ENCODE peak calls at places on chromosomes 11 and 22, in six cellular contexts. L is K562; S is neural crest cell; O is epithelial cell of proximal tubule; R is pancreas; P is CD4-positive, alpha-beta T cell. G is an unnamed sample.

GRCh38 chr11:58334708-58335107 is 24.2 kb downstream of the OR5B17 start:
- DNase-seq in L (no peak), S (no peak), O (peak), R (no peak), P (no peak), G (no peak)

GRCh38 chr11:39443424-39444022 is 2015.9 kb downstream of the LRRC4C start:
- DNase-seq in L (no peak), S (no peak), O (no peak), R (no peak), P (no peak), G (no peak)

GRCh38 chr11:46212720-46213119 is 64.7 kb upstream of the CREB3L1 start:
- DNase-seq in L (no peak), S (no peak), O (no peak), R (no peak), P (no peak), G (no peak)

GRCh38 chr11:110182886-110183285 is 89.7 kb downstream of the ZC3H12C start:
- DNase-seq in L (no peak), S (no peak), O (no peak), R (no peak), P (no peak), G (no peak)

GRCh38 chr11:43327987-43328386 is 16.2 kb downstream of the API5 start:
- DNase-seq in L (peak), S (no peak), O (peak), R (peak), P (no peak), G (no peak)

GRCh38 chr22:50046481-50047245 is 11.4 kb downstream of the TTLL8 start:
- DNase-seq in L (no peak), S (no peak), O (no peak), R (no peak), P (no peak), G (no peak)

GRCh38 chr22:34236527-34236926 is 316.3 kb upstream of the LARGE1 start:
- DNase-seq in L (no peak), S (no peak), O (no peak), R (no peak), P (no peak), G (no peak)

GRCh38 chr22:50184004-50184461 is 1.7 kb upstream of the TRABD start:
- DNase-seq in L (no peak), S (no peak), O (no peak), R (peak), P (no peak), G (no peak)

GRCh38 chr11:18065572-18065971 is 19.5 kb upstream of the TPH1 start:
- DNase-seq in L (no peak), S (no peak), O (no peak), R (peak), P (no peak), G (no peak)

GRCh38 chr22:26168934-26169311 is 339 bp upstream of the SEZ6L start:
- DNase-seq in L (no peak), S (no peak), O (no peak), R (no peak), P (no peak), G (no peak)

GRCh38 chr22:26546282-26546681 is 34.0 kb upstream of the TFIP11 start:
- DNase-seq in L (no peak), S (no peak), O (no peak), R (no peak), P (no peak), G (no peak)

GRCh38 chr11:45671246-45672171 is 6.1 kb upstream of the CHST1 start:
- DNase-seq in L (no peak), S (no peak), O (no peak), R (peak), P (no peak), G (no peak)

GRCh38 chr11:73178681-73179080 is 36.6 kb upstream of the FCHSD2 start:
- DNase-seq in L (no peak), S (no peak), O (no peak), R (no peak), P (no peak), G (no peak)

GRCh38 chr11:42625757-42626156 is 686.0 kb upstream of the API5 start:
- DNase-seq in L (no peak), S (no peak), O (no peak), R (no peak), P (no peak), G (no peak)

GRCh38 chr22:25880524-25880923 is 138.5 kb downstream of the MYO18B start:
- DNase-seq in L (no peak), S (no peak), O (no peak), R (no peak), P (no peak), G (no peak)

GRCh38 chr11:84089072-84090057 is 803.2 kb upstream of the CCDC90B start:
- DNase-seq in L (no peak), S (no peak), O (no peak), R (no peak), P (no peak), G (no peak)

GRCh38 chr11:59822989-59823566 is 12.5 kb upstream of the MRPL16 start:
- DNase-seq in L (peak), S (peak), O (no peak), R (peak), P (no peak), G (no peak)

GRCh38 chr11:13942908-13943505 is 19.5 kb upstream of the SPON1 start:
- DNase-seq in L (no peak), S (no peak), O (peak), R (no peak), P (no peak), G (no peak)

GRCh38 chr11:67409781-67410368 is 5.6 kb upstream of the CARNS1 start:
- DNase-seq in L (peak), S (no peak), O (no peak), R (no peak), P (no peak), G (no peak)

GRCh38 chr11:67406969-67407699 is 3.3 kb downstream of the TBC1D10C start:
- DNase-seq in L (no peak), S (no peak), O (no peak), R (no peak), P (no peak), G (no peak)

GRCh38 chr11:67407700-67408163 is 3.8 kb downstream of the TBC1D10C start:
- DNase-seq in L (no peak), S (no peak), O (no peak), R (no peak), P (no peak), G (no peak)

GRCh38 chr11:67409261-67409666 is 5.4 kb downstream of the TBC1D10C start:
- DNase-seq in L (no peak), S (no peak), O (no peak), R (no peak), P (peak), G (no peak)

DNA sequence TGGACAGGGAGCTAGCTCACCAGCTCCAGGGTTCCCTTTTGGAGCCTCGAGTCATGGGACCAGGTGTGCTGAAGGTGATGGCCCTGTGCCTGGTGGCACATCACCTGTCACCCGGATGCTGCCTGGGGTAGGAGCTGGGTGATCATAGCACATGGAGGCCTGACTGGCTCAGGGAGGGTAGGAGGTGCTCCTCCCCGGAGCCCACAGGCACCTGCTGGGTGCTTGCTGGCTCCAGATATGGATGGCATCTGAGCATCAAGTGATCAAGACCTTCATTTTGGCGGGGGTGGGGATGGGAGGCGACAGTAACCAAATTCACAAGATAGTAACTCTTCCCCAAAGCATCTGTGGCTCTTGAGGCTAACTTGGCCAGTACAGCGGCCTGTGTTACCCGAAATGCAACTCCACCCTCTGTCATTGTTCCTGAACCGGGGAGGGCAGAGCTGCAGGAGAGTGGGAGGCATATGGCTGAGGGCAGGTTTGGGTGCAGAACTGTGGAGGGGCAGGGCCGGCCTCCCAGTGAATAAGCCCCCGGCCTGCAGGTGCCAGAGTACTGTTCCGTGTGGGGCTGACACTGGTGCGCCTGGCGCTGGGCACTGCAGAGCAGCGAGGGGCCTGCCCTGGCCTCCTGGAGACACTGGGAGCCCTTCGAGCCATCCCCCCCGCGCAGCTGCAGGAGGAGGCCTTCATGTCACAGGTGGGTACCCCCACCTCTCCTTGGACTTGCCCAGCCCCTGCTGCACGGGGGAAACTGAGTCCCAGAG is 4.7 kb downstream of the TBC1D10C start:
- DNase-seq in L (no peak), S (no peak), O (no peak), R (no peak), P (no peak), G (no peak)
- TF ChIP-seq CTCF in L (no peak), S (no peak), O (no peak), R (no peak), P (no peak), G (no peak)

GRCh38 chr22:37804886-37805857 is 2.6 kb upstream of the GCAT start:
- DNase-seq in L (no peak), S (peak), O (no peak), R (peak), P (peak), G (peak)
- TF ChIP-seq CTCF in L (no peak), S (peak), O (no peak), R (no peak), P (no peak), G (no peak)

GRCh38 chr11:65791719-65792213 is 4.9 kb downstream of the OVOL1 start:
- DNase-seq in L (no peak), S (no peak), O (no peak), R (no peak), P (no peak), G (no peak)
- TF ChIP-seq CTCF in L (no peak), S (no peak), O (no peak), R (no peak), P (no peak), G (no peak)

GRCh38 chr22:44947029-44947428 is 62.8 kb downstream of the PHF21B start:
- DNase-seq in L (no peak), S (no peak), O (no peak), R (no peak), P (no peak), G (no peak)
- TF ChIP-seq CTCF in L (no peak), S (no peak), O (no peak), R (no peak), P (no peak), G (no peak)

GRCh38 chr11:95082576-95083001 is 7.1 kb upstream of the ENDOD1 start:
- DNase-seq in L (no peak), S (no peak), O (no peak), R (no peak), P (no peak), G (no peak)
- TF ChIP-seq CTCF in L (no peak), S (no peak), O (no peak), R (no peak), P (no peak), G (no peak)

DNA sequence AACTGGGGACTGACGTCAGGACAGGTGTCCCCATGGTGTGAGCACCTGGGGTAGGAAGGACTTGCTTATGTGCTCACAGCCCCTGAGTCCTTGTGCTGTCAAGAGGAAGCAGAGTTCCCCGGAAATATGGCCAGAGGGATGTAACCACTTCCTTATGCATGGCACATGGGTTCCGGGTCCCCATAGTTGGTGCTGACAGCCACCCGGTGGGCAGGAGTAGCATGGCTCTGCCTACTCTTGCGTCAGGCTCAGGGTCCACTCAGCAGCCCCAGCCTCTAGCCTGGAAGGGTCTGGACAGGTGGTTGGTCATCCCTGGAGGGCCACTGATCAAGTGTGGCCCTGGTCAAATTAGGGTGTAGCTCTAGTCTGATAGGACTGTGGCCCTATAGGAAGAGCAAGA is 42.8 kb upstream of the CCND1 start:
- DNase-seq in L (no peak), S (no peak), O (no peak), R (no peak), P (no peak), G (no peak)
- TF ChIP-seq CTCF in L (no peak), S (no peak), O (peak), R (no peak), P (no peak), G (no peak)

DNA sequence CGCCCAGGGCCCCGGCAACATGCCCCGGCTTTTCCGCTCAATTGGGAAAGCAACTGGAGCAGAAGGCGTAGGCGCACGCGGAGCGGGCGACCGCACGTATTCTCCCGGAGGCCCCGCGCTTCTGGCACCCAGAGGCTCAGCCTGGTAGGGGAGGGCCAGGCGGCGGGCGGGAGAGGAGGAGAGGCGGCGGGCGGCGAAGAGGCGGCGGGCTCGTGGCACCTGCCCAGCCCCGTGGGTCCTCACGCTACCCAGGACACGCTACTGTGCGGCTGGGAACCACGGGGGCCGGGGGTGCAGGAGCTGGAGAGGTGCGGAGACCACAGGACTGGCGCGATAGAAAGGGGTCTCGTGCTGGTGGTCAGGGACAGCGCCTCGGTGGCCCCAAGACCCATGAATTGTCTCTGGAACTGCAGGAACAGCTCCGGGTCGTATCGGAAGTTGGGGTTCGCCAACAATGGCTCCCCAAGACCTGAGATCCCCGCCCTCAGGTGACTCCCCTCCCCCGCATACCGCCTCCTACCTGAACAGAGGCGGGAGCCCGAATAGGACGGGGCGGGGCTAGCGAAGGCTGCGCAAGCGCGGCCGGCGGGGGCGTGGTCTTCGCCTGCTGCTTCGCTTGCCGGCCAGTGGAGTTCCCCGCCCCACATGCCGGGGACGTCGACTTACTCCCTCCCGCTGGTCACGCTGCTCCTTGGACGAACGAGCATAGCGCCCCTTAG is at the start of gene SLC37A4:
- DNase-seq in L (peak), S (peak), O (peak), R (peak), P (peak), G (peak)
- TF ChIP-seq CTCF in L (peak), S (peak), O (peak), R (peak), P (no peak), G (no peak)

DNA sequence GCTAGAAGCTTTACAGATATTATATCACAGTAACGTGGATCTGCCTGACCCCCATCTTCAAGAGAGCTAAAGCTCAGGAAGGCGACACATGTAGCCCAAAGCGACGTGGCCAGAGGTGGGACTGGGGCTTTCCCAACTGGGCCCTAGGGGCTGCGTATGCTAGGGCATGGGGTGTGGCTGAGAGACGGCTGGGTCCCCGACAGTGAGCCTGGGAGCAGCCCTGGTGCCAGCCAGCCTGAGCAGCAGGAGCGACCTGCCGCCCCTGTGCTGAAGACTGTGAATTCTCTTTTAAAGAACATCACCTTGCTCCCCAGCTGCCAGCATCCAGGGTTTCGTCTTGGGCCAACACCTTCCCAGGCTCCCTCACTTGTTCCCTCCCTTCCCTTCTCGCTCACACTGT is 32.9 kb upstream of the CYP2D6 start:
- DNase-seq in L (no peak), S (no peak), O (no peak), R (no peak), P (no peak), G (no peak)
- TF ChIP-seq CTCF in L (no peak), S (no peak), O (no peak), R (no peak), P (no peak), G (no peak)

DNA sequence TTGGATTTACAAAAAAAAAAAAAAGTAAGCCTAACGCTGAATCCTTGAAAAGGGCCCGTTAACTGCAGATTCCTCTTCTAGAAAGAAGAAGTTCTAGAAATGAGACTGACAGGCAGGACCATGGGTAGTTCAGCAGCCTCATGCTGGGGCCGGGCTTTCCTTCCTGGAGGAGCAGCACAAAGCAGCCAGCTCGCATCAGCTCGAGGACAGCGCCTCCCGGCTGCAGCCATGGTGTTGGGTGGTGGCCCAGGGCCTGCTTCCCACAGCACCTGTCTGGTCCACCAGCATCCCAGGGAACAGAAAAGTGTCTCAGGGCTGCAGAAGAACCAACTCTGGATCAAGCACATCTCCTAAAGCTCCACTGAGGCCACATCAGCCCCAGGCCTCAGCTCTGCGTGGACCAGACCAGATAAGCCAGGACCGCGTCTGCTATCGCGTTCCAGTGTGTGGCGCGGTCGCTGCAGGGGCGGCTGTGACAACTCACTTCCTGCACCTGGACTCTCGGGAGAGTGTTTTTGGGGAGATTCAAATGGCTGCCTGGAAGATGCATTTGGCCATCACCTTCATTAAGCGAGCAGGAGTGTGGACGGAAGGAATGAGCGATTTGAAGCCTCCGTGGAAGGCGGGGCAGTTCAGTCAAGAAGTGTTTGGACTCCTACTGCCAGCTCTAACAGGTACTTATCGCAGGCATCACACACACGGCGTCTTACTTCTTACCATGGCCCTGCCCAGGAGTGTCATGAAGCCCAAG is 53.5 kb downstream of the MYH9 start:
- DNase-seq in L (peak), S (no peak), O (no peak), R (no peak), P (no peak), G (no peak)
- TF ChIP-seq CTCF in L (peak), S (no peak), O (peak), R (no peak), P (no peak), G (no peak)